ENCODE peak calls at places on chromosomes 12 and 14, in four cellular contexts. One of them, this sample, is unnamed.
A peak's percentile ranks its signal among the peaks of the same experiment; 100 is the strongest.

GRCh38 chr14:82113710-82114109 is 580.1 kb upstream of the SEL1L start:
- DNase-seq in CD4-positive, CD25-positive, alpha-beta regulatory T cell: no peak
- DNase-seq in activated T-cell treated with anti-CD3 and anti-CD28 coated beads for 24 hours: no peak
- DNase-seq in HT-29: no peak
- DNase-seq in this sample: no peak

GRCh38 chr12:131018808-131019397 is 65.2 kb downstream of the ADGRD1 start:
- DNase-seq in HT-29: no peak
- DNase-seq in activated T-cell treated with anti-CD3 and anti-CD28 coated beads for 24 hours: no peak
- DNase-seq in CD4-positive, CD25-positive, alpha-beta regulatory T cell: no peak
- DNase-seq in this sample: no peak

GRCh38 chr12:87967871-87968270 is 61.3 kb downstream of the C12orf50 start:
- DNase-seq in activated T-cell treated with anti-CD3 and anti-CD28 coated beads for 24 hours: no peak
- DNase-seq in HT-29: peak; percentile 9
- DNase-seq in CD4-positive, CD25-positive, alpha-beta regulatory T cell: no peak
- DNase-seq in this sample: no peak

GRCh38 chr12:124921200-124922008 is 7.0 kb upstream of the UBC start:
- DNase-seq in HT-29: peak; percentile 88
- DNase-seq in CD4-positive, CD25-positive, alpha-beta regulatory T cell: peak; percentile 51
- DNase-seq in activated T-cell treated with anti-CD3 and anti-CD28 coated beads for 24 hours: peak; percentile 78
- DNase-seq in this sample: peak; percentile 75

GRCh38 chr12:74747305-74747704 is 209.7 kb downstream of the ATXN7L3B start:
- DNase-seq in CD4-positive, CD25-positive, alpha-beta regulatory T cell: no peak
- DNase-seq in HT-29: peak; percentile 60
- DNase-seq in activated T-cell treated with anti-CD3 and anti-CD28 coated beads for 24 hours: no peak
- DNase-seq in this sample: no peak

GRCh38 chr12:1806301-1807106 is 13.9 kb upstream of the LRTM2 start:
- DNase-seq in CD4-positive, CD25-positive, alpha-beta regulatory T cell: no peak
- DNase-seq in activated T-cell treated with anti-CD3 and anti-CD28 coated beads for 24 hours: no peak
- DNase-seq in HT-29: no peak
- DNase-seq in this sample: no peak

GRCh38 chr12:114400395-114400794 is 5.5 kb downstream of the TBX5 start:
- DNase-seq in CD4-positive, CD25-positive, alpha-beta regulatory T cell: no peak
- DNase-seq in activated T-cell treated with anti-CD3 and anti-CD28 coated beads for 24 hours: no peak
- DNase-seq in HT-29: no peak
- DNase-seq in this sample: no peak

GRCh38 chr12:116159175-116159574 is 118.3 kb downstream of the MED13L start:
- DNase-seq in activated T-cell treated with anti-CD3 and anti-CD28 coated beads for 24 hours: no peak
- DNase-seq in CD4-positive, CD25-positive, alpha-beta regulatory T cell: no peak
- DNase-seq in HT-29: no peak
- DNase-seq in this sample: no peak

GRCh38 chr12:57795354-57795753 is 12.8 kb downstream of the TSFM start:
- DNase-seq in CD4-positive, CD25-positive, alpha-beta regulatory T cell: no peak
- DNase-seq in HT-29: no peak
- DNase-seq in activated T-cell treated with anti-CD3 and anti-CD28 coated beads for 24 hours: no peak
- DNase-seq in this sample: no peak

GRCh38 chr12:116257213-116257612 is 20.3 kb downstream of the MED13L start:
- DNase-seq in activated T-cell treated with anti-CD3 and anti-CD28 coated beads for 24 hours: no peak
- DNase-seq in CD4-positive, CD25-positive, alpha-beta regulatory T cell: no peak
- DNase-seq in HT-29: no peak
- DNase-seq in this sample: no peak